ENCODE peak calls at places on chromosomes 6 and 20, in five cellular contexts. W, H, L, M and Z are unnamed samples.

GRCh38 chr6:16472349-16473069 is 234.1 kb downstream of the GMPR start:
- DNase-seq in W (peak), H (no peak), L (no peak), M (no peak), Z (no peak)

GRCh38 chr20:37789408-37789807 is 95.6 kb downstream of the CTNNBL1 start:
- DNase-seq in W (no peak), H (no peak), L (no peak), M (no peak), Z (no peak)

GRCh38 chr20:63006611-63007471 is at the start of gene BHLHE23:
- DNase-seq in W (no peak), H (no peak), L (peak), M (no peak), Z (no peak)

GRCh38 chr6:121485359-121485809 is 49.9 kb downstream of the GJA1 start:
- DNase-seq in W (peak), H (no peak), L (no peak), M (no peak), Z (no peak)

GRCh38 chr6:157668034-157668401 is 155.0 kb upstream of the SNX9 start:
- DNase-seq in W (no peak), H (no peak), L (no peak), M (no peak), Z (no peak)

GRCh38 chr20:2323051-2323450 is 27.2 kb downstream of the TGM3 start:
- DNase-seq in W (no peak), H (no peak), L (no peak), M (no peak), Z (no peak)

GRCh38 chr6:3292431-3293197 is 33.9 kb downstream of the PSMG4 start:
- DNase-seq in W (no peak), H (no peak), L (no peak), M (no peak), Z (no peak)

GRCh38 chr20:62929051-62929538 is 2.8 kb upstream of the DIDO1 start:
- DNase-seq in W (peak), H (peak), L (peak), M (peak), Z (peak)

GRCh38 chr20:13099676-13100075 is 90.9 kb downstream of the SPTLC3 start:
- DNase-seq in W (no peak), H (no peak), L (no peak), M (no peak), Z (no peak)

DNA sequence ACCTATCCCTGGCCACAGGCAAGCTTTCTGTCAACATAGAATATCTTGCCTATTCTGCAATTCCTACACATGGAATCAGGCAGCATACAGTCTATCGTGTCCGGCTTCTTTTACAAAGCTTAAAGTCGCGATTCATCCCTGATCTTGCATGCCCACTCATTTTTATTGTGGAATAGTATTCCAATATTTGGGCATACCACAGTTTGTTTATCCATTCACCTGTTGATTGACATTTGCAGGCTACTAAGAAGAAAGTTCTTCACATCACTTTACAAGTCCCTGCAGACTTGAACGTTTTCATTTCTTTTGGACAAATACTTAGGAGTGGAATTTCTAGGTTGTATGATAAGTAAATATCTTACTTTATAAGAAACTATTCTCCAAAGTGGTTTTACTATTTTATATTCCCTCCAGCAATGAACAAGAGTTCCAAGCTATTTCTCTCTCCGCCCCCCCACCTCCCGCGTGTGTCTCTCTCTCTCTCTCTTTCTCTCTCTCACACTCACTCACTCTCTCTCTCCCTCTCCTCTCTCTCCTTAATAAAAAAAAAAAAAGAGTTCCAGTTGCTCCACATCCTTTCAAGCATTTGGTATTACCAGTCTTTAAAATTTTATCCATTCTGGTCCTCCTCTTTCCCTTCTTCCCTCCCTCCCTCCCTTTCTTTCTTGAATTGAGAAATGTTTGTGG is 1.1 kb upstream of the PLCB1 start:
- DNase-seq in W (no peak), H (no peak), L (no peak), M (no peak), Z (no peak)
- H3K4me3 ChIP-seq in W (peak), H (no peak), L (peak), M (no peak), Z (no peak)

GRCh38 chr20:59804347-59804746 is 129.1 kb downstream of the SYCP2 start:
- DNase-seq in W (no peak), H (no peak), L (no peak), M (no peak), Z (no peak)

GRCh38 chr20:59807909-59808728 is 125.3 kb downstream of the SYCP2 start:
- DNase-seq in W (no peak), H (no peak), L (no peak), M (no peak), Z (no peak)

GRCh38 chr20:59806578-59806975 is 126.9 kb downstream of the SYCP2 start:
- DNase-seq in W (no peak), H (no peak), L (no peak), M (no peak), Z (no peak)

GRCh38 chr20:59805266-59805665 is 128.2 kb downstream of the SYCP2 start:
- DNase-seq in W (no peak), H (no peak), L (no peak), M (no peak), Z (no peak)

DNA sequence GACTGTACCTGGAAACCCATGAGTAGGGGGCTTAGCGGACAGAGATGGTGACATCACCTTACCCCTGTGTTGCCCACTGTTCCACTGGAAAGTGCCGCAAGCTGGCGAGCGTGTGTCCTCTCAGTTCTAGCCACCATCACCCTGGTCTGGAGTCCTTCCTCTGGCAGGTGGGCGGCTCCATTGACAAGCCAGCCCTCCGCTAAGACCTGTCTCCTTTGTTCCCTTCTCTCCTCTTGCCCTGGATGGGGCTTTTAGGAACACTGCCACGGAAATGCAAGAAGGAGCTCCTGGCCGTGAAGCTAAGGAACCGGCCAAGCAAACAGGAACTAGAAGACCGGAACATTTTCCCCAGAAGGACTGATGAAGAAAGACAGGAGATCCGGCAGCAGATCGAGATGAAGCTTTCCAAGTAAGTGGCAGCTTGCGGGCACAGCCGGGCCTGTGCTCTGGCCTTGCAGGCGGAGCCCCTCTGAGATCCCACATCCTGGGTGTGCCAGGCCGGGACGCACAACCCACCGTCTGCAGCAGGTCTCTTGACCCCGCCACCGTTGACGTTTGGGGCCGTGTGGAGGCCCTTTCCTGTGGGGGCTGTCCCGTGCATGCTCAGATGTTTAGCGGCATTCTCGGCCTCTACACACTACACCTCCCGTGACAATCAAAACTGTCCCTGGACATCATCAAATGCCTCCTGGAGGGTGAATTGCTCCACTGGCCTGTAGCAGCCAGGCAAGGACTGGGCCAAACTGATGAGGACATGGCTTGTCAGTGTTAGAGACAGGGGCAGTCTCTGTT is 127.5 kb downstream of the SYCP2 start:
- DNase-seq in W (no peak), H (no peak), L (no peak), M (no peak), Z (no peak)
- TF ChIP-seq CTCF in W (no peak), H (no peak), L (no peak), M (no peak), Z (no peak)

GRCh38 chr6:77292564-77293546 is 170.4 kb downstream of the HTR1B start:
- DNase-seq in W (peak), H (no peak), L (no peak), M (no peak), Z (no peak)
- H3K4me3 ChIP-seq in W (no peak), H (no peak), L (no peak), M (no peak), Z (no peak)

GRCh38 chr20:58092353-58092752 is 136.1 kb downstream of the ANKRD60 start:
- DNase-seq in W (no peak), H (no peak), L (no peak), M (no peak), Z (no peak)

GRCh38 chr20:58090181-58090580 is 138.3 kb downstream of the ANKRD60 start:
- DNase-seq in W (no peak), H (no peak), L (no peak), M (no peak), Z (no peak)

GRCh38 chr20:58092871-58093270 is 135.6 kb downstream of the ANKRD60 start:
- DNase-seq in W (no peak), H (no peak), L (no peak), M (no peak), Z (no peak)

GRCh38 chr20:58094160-58094559 is 134.3 kb downstream of the ANKRD60 start:
- DNase-seq in W (no peak), H (no peak), L (no peak), M (no peak), Z (no peak)

GRCh38 chr20:58091810-58092209 is 136.6 kb downstream of the ANKRD60 start:
- DNase-seq in W (no peak), H (no peak), L (no peak), M (no peak), Z (no peak)
- TF ChIP-seq CTCF in W (no peak), H (no peak), L (no peak), M (no peak), Z (no peak)

GRCh38 chr20:49725694-49726093 is 12.0 kb upstream of the B4GALT5 start:
- DNase-seq in W (no peak), H (no peak), L (no peak), M (no peak), Z (no peak)

GRCh38 chr20:49727894-49728885 is 14.5 kb upstream of the B4GALT5 start:
- DNase-seq in W (no peak), H (no peak), L (no peak), M (no peak), Z (no peak)

GRCh38 chr20:49724637-49725606 is 11.2 kb upstream of the B4GALT5 start:
- DNase-seq in W (peak), H (peak), L (peak), M (peak), Z (no peak)

GRCh38 chr20:49727473-49727872 is 13.8 kb upstream of the B4GALT5 start:
- DNase-seq in W (peak), H (no peak), L (no peak), M (no peak), Z (no peak)

DNA sequence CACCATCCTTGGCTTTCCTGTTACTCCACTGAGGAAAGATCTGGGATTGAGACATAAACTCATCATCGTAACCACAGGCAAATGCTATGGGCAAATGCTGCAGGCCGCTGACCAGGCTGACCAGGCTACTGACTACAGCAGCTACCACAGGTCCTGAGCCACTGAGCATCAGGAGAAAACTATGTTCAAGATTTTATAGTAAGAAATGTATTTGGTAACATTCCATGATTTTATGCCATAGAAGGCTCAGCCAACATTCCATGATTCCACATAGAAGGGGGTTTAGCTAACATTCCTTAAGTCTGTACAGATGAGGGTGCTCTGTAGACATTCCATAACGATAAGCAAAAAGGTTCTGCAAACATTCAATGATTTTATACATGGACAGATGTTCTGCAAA is 16.1 kb upstream of the B4GALT5 start:
- DNase-seq in W (peak), H (no peak), L (no peak), M (no peak), Z (no peak)
- H3K4me3 ChIP-seq in W (no peak), H (no peak), L (no peak), M (no peak), Z (no peak)

DNA sequence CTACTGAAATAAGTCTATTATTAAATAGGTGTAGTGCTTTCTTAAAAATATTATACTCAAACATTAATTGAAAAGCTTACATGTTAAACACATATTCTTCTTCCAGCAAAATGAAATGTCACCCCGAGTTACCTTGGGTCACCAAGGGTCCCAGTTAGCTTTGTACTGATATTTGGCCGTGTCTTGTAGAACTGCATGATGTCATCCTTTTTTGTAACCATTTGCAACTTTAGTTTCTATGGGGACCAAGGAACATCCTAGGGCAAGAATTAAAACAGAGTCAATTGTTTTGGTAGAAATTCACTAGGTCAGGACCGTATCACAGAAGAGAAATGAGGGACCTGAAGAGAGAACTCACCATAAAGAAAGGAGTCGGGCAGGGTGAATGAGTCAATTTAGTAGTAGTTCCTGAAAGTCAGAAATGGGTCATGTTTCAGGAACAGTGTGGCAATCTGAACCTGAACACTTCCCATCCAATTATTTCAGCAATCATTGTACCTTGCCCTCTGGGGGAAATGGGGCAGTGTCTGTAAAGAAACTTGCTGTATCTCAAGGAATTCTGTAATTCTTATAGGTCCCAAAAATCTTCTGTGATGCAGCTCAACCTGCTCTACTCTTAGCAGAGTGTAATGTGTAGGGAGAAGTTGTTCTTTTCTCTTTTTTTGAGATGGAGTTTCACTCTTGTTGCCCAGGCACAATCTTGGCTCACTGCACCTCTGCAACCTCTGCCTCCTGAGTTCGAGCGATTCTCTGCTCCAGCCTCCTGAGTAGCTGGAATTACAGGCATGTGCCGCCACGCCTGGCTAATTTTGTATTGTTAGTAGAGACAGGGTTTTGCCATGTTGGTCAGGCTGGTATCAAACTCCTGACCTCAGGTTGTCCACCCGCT is 5.4 kb upstream of the AKAP7 start:
- DNase-seq in W (no peak), H (no peak), L (no peak), M (no peak), Z (no peak)
- TF ChIP-seq CTCF in W (no peak), H (no peak), L (no peak), M (no peak), Z (no peak)

GRCh38 chr6:50093116-50093937 is 43.6 kb upstream of the DEFB112 start:
- DNase-seq in W (no peak), H (no peak), L (no peak), M (no peak), Z (no peak)

GRCh38 chr6:50098306-50098705 is 48.6 kb upstream of the DEFB112 start:
- DNase-seq in W (no peak), H (no peak), L (no peak), M (no peak), Z (no peak)

GRCh38 chr6:50093938-50094272 is 44.2 kb upstream of the DEFB112 start:
- DNase-seq in W (no peak), H (no peak), L (no peak), M (no peak), Z (no peak)

GRCh38 chr6:50091641-50092040 is 41.9 kb upstream of the DEFB112 start:
- DNase-seq in W (peak), H (no peak), L (no peak), M (no peak), Z (no peak)

DNA sequence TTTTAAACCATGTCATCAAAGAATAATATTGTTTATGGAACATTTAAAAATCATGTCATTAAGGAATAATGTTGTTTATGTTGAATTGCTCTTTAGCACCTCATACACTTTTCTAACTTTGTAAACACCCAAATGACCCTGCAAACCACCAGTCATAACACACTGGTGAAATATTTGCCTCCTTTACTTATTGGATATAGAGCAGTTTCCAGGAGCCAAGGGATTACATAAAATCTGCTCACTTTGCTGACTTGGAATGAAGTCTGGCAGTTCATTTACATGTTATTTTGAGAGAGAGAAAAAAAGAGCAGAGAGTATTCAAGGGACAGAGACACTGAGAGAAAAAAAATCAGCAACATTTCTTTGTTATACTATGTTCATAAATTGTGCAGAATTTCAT is 46.5 kb upstream of the DEFB112 start:
- DNase-seq in W (no peak), H (no peak), L (no peak), M (no peak), Z (no peak)
- H3K4me3 ChIP-seq in W (no peak), H (no peak), L (no peak), M (no peak), Z (no peak)

DNA sequence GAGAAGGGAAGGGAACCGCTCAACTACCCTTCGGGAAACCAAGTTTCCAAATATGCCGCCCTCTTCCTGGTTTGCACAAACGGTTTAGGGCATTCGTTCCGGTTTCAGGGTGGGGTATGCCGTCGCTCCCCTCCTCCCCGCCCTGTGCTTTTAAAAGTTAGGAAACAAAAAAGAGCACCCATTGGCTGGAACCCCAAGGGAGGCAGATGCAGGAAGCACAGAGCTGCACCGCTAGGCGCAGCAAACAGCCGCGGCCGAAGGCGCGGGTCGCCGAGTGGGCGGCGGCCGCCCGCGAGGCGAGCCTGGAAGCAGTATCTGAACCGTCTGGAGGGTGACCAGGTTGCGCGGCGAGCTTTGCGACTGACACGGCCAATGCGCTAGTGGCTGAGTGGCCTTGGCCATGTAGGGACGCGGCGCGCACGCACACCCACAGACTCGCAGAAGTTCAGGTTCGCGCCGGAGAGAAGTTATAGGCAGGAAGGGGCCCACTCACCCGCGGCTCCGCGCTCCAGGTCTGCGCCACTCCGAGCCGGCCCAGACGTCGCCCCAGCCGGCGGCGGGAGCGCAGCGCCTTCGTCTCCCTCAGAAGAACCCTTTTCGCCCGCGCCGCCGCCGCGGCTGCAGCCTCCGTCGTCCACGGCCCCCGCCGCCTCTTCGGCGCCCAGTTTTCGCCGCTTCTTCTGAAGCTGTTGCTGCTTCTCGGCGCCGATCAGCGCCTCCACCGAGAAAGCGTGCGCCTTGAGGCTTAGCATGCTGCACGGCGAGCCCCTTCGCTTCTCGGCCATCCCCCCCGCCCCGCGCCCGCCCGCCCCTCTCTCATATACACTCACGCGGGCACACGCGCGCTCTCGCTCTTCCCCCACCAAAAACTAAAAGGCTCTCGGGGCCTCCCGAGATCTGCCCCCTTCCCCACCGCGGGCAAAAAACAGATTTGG is 734 bp downstream of the TBX18 start:
- DNase-seq in W (peak), H (no peak), L (no peak), M (no peak), Z (no peak)
- TF ChIP-seq CTCF in W (peak), H (no peak), L (no peak), M (no peak), Z (no peak)